ENCODE peak calls at places on chromosomes 7 and 10, in nine cellular contexts. One of them, this sample, is unnamed.

GRCh38 chr10:101073631-101074030 is 11.8 kb downstream of the KAZALD1 start:
- DNase-seq in T-helper 2 cell: no peak
- DNase-seq in BJ: no peak
- DNase-seq in activated CD4-positive, alpha-beta T cell treated with anti-CD3 and anti-CD28 coated beads, Interleukin-2, amount 50 U/mL, for 4 hours: no peak
- DNase-seq in ascending aorta: no peak
- DNase-seq in pancreas: no peak
- DNase-seq in NCI-H1048: no peak
- DNase-seq in cardiac fibroblast: no peak
- DNase-seq in hippocampal formation: no peak
- DNase-seq in this sample: no peak

GRCh38 chr7:26657139-26657753 is 207.1 kb downstream of the SKAP2 start:
- DNase-seq in ascending aorta: no peak
- DNase-seq in BJ: no peak
- DNase-seq in pancreas: no peak
- DNase-seq in T-helper 2 cell: no peak
- DNase-seq in hippocampal formation: no peak
- DNase-seq in activated CD4-positive, alpha-beta T cell treated with anti-CD3 and anti-CD28 coated beads, Interleukin-2, amount 50 U/mL, for 4 hours: no peak
- DNase-seq in NCI-H1048: no peak
- DNase-seq in cardiac fibroblast: no peak
- DNase-seq in this sample: no peak

GRCh38 chr10:21260060-21260792 is 265.3 kb downstream of the SKIDA1 start:
- DNase-seq in hippocampal formation: no peak
- DNase-seq in BJ: no peak
- DNase-seq in cardiac fibroblast: peak; percentile 46
- DNase-seq in NCI-H1048: no peak
- DNase-seq in activated CD4-positive, alpha-beta T cell treated with anti-CD3 and anti-CD28 coated beads, Interleukin-2, amount 50 U/mL, for 4 hours: no peak
- DNase-seq in pancreas: no peak
- DNase-seq in ascending aorta: no peak
- DNase-seq in T-helper 2 cell: no peak
- DNase-seq in this sample: no peak

GRCh38 chr7:70568674-70569334 is 563.1 kb upstream of the GALNT17 start:
- DNase-seq in T-helper 2 cell: no peak
- DNase-seq in activated CD4-positive, alpha-beta T cell treated with anti-CD3 and anti-CD28 coated beads, Interleukin-2, amount 50 U/mL, for 4 hours: no peak
- DNase-seq in BJ: no peak
- DNase-seq in hippocampal formation: no peak
- DNase-seq in ascending aorta: no peak
- DNase-seq in pancreas: peak; percentile 54
- DNase-seq in cardiac fibroblast: peak; percentile 6
- DNase-seq in NCI-H1048: no peak
- DNase-seq in this sample: peak; percentile 45

GRCh38 chr10:63935705-63936104 is 414.5 kb downstream of the REEP3 start:
- DNase-seq in hippocampal formation: no peak
- DNase-seq in pancreas: no peak
- DNase-seq in cardiac fibroblast: peak; percentile 3
- DNase-seq in activated CD4-positive, alpha-beta T cell treated with anti-CD3 and anti-CD28 coated beads, Interleukin-2, amount 50 U/mL, for 4 hours: no peak
- DNase-seq in NCI-H1048: no peak
- DNase-seq in T-helper 2 cell: no peak
- DNase-seq in ascending aorta: no peak
- DNase-seq in BJ: no peak
- DNase-seq in this sample: no peak

GRCh38 chr7:44258423-44258760 is 57.6 kb downstream of the YKT6 start:
- DNase-seq in BJ: no peak
- DNase-seq in T-helper 2 cell: no peak
- DNase-seq in NCI-H1048: no peak
- DNase-seq in cardiac fibroblast: no peak
- DNase-seq in pancreas: no peak
- DNase-seq in activated CD4-positive, alpha-beta T cell treated with anti-CD3 and anti-CD28 coated beads, Interleukin-2, amount 50 U/mL, for 4 hours: no peak
- DNase-seq in hippocampal formation: no peak
- DNase-seq in ascending aorta: no peak
- DNase-seq in this sample: no peak

GRCh38 chr10:11646450-11646849 is 35.0 kb upstream of the USP6NL start:
- DNase-seq in T-helper 2 cell: no peak
- DNase-seq in ascending aorta: no peak
- DNase-seq in BJ: no peak
- DNase-seq in pancreas: no peak
- DNase-seq in hippocampal formation: no peak
- DNase-seq in NCI-H1048: no peak
- DNase-seq in cardiac fibroblast: no peak
- DNase-seq in activated CD4-positive, alpha-beta T cell treated with anti-CD3 and anti-CD28 coated beads, Interleukin-2, amount 50 U/mL, for 4 hours: no peak
- DNase-seq in this sample: no peak

GRCh38 chr10:110802090-110802489 is 69.6 kb upstream of the PDCD4 start:
- DNase-seq in ascending aorta: no peak
- DNase-seq in hippocampal formation: no peak
- DNase-seq in T-helper 2 cell: no peak
- DNase-seq in pancreas: no peak
- DNase-seq in BJ: no peak
- DNase-seq in activated CD4-positive, alpha-beta T cell treated with anti-CD3 and anti-CD28 coated beads, Interleukin-2, amount 50 U/mL, for 4 hours: no peak
- DNase-seq in NCI-H1048: no peak
- DNase-seq in cardiac fibroblast: peak; percentile 78
- DNase-seq in this sample: no peak

GRCh38 chr10:22560391-22561239 is 153.8 kb downstream of the PIP4K2A start:
- DNase-seq in ascending aorta: no peak
- DNase-seq in activated CD4-positive, alpha-beta T cell treated with anti-CD3 and anti-CD28 coated beads, Interleukin-2, amount 50 U/mL, for 4 hours: no peak
- DNase-seq in hippocampal formation: no peak
- DNase-seq in pancreas: no peak
- DNase-seq in cardiac fibroblast: no peak
- DNase-seq in T-helper 2 cell: no peak
- DNase-seq in NCI-H1048: no peak
- DNase-seq in BJ: no peak
- DNase-seq in this sample: no peak

GRCh38 chr7:1668932-1669485 is 1.1 kb upstream of the ELFN1 start:
- DNase-seq in NCI-H1048: no peak
- DNase-seq in BJ: no peak
- DNase-seq in T-helper 2 cell: no peak
- DNase-seq in cardiac fibroblast: no peak
- DNase-seq in hippocampal formation: no peak
- DNase-seq in activated CD4-positive, alpha-beta T cell treated with anti-CD3 and anti-CD28 coated beads, Interleukin-2, amount 50 U/mL, for 4 hours: no peak
- DNase-seq in pancreas: no peak
- DNase-seq in ascending aorta: no peak
- DNase-seq in this sample: no peak

GRCh38 chr10:108911814-108912541 is 1011.3 kb downstream of the XPNPEP1 start:
- DNase-seq in BJ: no peak
- DNase-seq in NCI-H1048: no peak
- DNase-seq in hippocampal formation: peak; percentile 21
- DNase-seq in cardiac fibroblast: peak; percentile 37
- DNase-seq in activated CD4-positive, alpha-beta T cell treated with anti-CD3 and anti-CD28 coated beads, Interleukin-2, amount 50 U/mL, for 4 hours: no peak
- DNase-seq in ascending aorta: no peak
- DNase-seq in pancreas: peak; percentile 52
- DNase-seq in T-helper 2 cell: no peak
- DNase-seq in this sample: no peak

GRCh38 chr10:132376394-132376851 is 20.6 kb upstream of the PWWP2B start:
- DNase-seq in BJ: no peak
- DNase-seq in hippocampal formation: no peak
- DNase-seq in T-helper 2 cell: no peak
- DNase-seq in NCI-H1048: no peak
- DNase-seq in activated CD4-positive, alpha-beta T cell treated with anti-CD3 and anti-CD28 coated beads, Interleukin-2, amount 50 U/mL, for 4 hours: no peak
- DNase-seq in ascending aorta: no peak
- DNase-seq in pancreas: no peak
- DNase-seq in cardiac fibroblast: no peak
- DNase-seq in this sample: no peak

GRCh38 chr7:144784943-144785342 is 50.9 kb downstream of the TPK1 start:
- DNase-seq in BJ: no peak
- DNase-seq in ascending aorta: no peak
- DNase-seq in T-helper 2 cell: no peak
- DNase-seq in activated CD4-positive, alpha-beta T cell treated with anti-CD3 and anti-CD28 coated beads, Interleukin-2, amount 50 U/mL, for 4 hours: no peak
- DNase-seq in cardiac fibroblast: peak; percentile 59
- DNase-seq in pancreas: no peak
- DNase-seq in hippocampal formation: no peak
- DNase-seq in NCI-H1048: no peak
- DNase-seq in this sample: no peak

GRCh38 chr10:35046074-35046473 is 44.1 kb downstream of the CUL2 start:
- DNase-seq in activated CD4-positive, alpha-beta T cell treated with anti-CD3 and anti-CD28 coated beads, Interleukin-2, amount 50 U/mL, for 4 hours: no peak
- DNase-seq in BJ: no peak
- DNase-seq in NCI-H1048: no peak
- DNase-seq in T-helper 2 cell: peak; percentile 41
- DNase-seq in hippocampal formation: no peak
- DNase-seq in pancreas: no peak
- DNase-seq in ascending aorta: no peak
- DNase-seq in cardiac fibroblast: no peak
- DNase-seq in this sample: no peak

GRCh38 chr7:1210321-1210978 is 22.2 kb upstream of the UNCX start:
- DNase-seq in NCI-H1048: no peak
- DNase-seq in ascending aorta: no peak
- DNase-seq in pancreas: no peak
- DNase-seq in hippocampal formation: no peak
- DNase-seq in cardiac fibroblast: peak; percentile 23
- DNase-seq in activated CD4-positive, alpha-beta T cell treated with anti-CD3 and anti-CD28 coated beads, Interleukin-2, amount 50 U/mL, for 4 hours: no peak
- DNase-seq in BJ: no peak
- DNase-seq in T-helper 2 cell: no peak
- DNase-seq in this sample: no peak

GRCh38 chr10:123083811-123084210 is 52.0 kb upstream of the HMX3 start:
- DNase-seq in cardiac fibroblast: no peak
- DNase-seq in ascending aorta: no peak
- DNase-seq in BJ: no peak
- DNase-seq in T-helper 2 cell: no peak
- DNase-seq in pancreas: no peak
- DNase-seq in NCI-H1048: no peak
- DNase-seq in activated CD4-positive, alpha-beta T cell treated with anti-CD3 and anti-CD28 coated beads, Interleukin-2, amount 50 U/mL, for 4 hours: no peak
- DNase-seq in hippocampal formation: no peak
- DNase-seq in this sample: no peak

GRCh38 chr7:22296916-22297315 is 60.0 kb downstream of the RAPGEF5 start:
- DNase-seq in cardiac fibroblast: no peak
- DNase-seq in activated CD4-positive, alpha-beta T cell treated with anti-CD3 and anti-CD28 coated beads, Interleukin-2, amount 50 U/mL, for 4 hours: no peak
- DNase-seq in BJ: no peak
- DNase-seq in T-helper 2 cell: no peak
- DNase-seq in ascending aorta: no peak
- DNase-seq in NCI-H1048: no peak
- DNase-seq in hippocampal formation: no peak
- DNase-seq in pancreas: no peak
- DNase-seq in this sample: no peak

GRCh38 chr7:31648288-31648687 is 38.7 kb upstream of the PPP1R17 start:
- DNase-seq in cardiac fibroblast: peak; percentile 11
- DNase-seq in ascending aorta: no peak
- DNase-seq in activated CD4-positive, alpha-beta T cell treated with anti-CD3 and anti-CD28 coated beads, Interleukin-2, amount 50 U/mL, for 4 hours: no peak
- DNase-seq in BJ: no peak
- DNase-seq in pancreas: no peak
- DNase-seq in hippocampal formation: no peak
- DNase-seq in T-helper 2 cell: no peak
- DNase-seq in NCI-H1048: no peak
- DNase-seq in this sample: peak; percentile 49

GRCh38 chr10:4316166-4316810 is 509.7 kb upstream of the AKR1E2 start:
- DNase-seq in BJ: peak; percentile 32
- DNase-seq in cardiac fibroblast: peak; percentile 84
- DNase-seq in activated CD4-positive, alpha-beta T cell treated with anti-CD3 and anti-CD28 coated beads, Interleukin-2, amount 50 U/mL, for 4 hours: no peak
- DNase-seq in NCI-H1048: no peak
- DNase-seq in ascending aorta: peak; percentile 30
- DNase-seq in T-helper 2 cell: no peak
- DNase-seq in hippocampal formation: no peak
- DNase-seq in pancreas: no peak
- DNase-seq in this sample: no peak

GRCh38 chr10:117431160-117431559 is 55.9 kb upstream of the PDZD8 start:
- DNase-seq in activated CD4-positive, alpha-beta T cell treated with anti-CD3 and anti-CD28 coated beads, Interleukin-2, amount 50 U/mL, for 4 hours: no peak
- DNase-seq in T-helper 2 cell: no peak
- DNase-seq in cardiac fibroblast: no peak
- DNase-seq in ascending aorta: no peak
- DNase-seq in pancreas: no peak
- DNase-seq in NCI-H1048: no peak
- DNase-seq in hippocampal formation: no peak
- DNase-seq in BJ: no peak
- DNase-seq in this sample: peak; percentile 32

GRCh38 chr7:31251441-31251840 is 89.1 kb downstream of the NEUROD6 start:
- DNase-seq in pancreas: no peak
- DNase-seq in ascending aorta: no peak
- DNase-seq in BJ: no peak
- DNase-seq in T-helper 2 cell: no peak
- DNase-seq in cardiac fibroblast: no peak
- DNase-seq in hippocampal formation: no peak
- DNase-seq in activated CD4-positive, alpha-beta T cell treated with anti-CD3 and anti-CD28 coated beads, Interleukin-2, amount 50 U/mL, for 4 hours: no peak
- DNase-seq in NCI-H1048: no peak
- DNase-seq in this sample: no peak

GRCh38 chr10:99329238-99329890 is at the start of gene CNNM1:
- DNase-seq in hippocampal formation: peak; percentile 12
- DNase-seq in cardiac fibroblast: peak; percentile 19
- DNase-seq in pancreas: peak; percentile 33
- DNase-seq in ascending aorta: no peak
- DNase-seq in activated CD4-positive, alpha-beta T cell treated with anti-CD3 and anti-CD28 coated beads, Interleukin-2, amount 50 U/mL, for 4 hours: no peak
- DNase-seq in BJ: no peak
- DNase-seq in T-helper 2 cell: peak; percentile 45
- DNase-seq in NCI-H1048: no peak
- DNase-seq in this sample: no peak

GRCh38 chr10:72068126-72068765 is 20.1 kb downstream of the SPOCK2 start:
- DNase-seq in BJ: no peak
- DNase-seq in NCI-H1048: no peak
- DNase-seq in activated CD4-positive, alpha-beta T cell treated with anti-CD3 and anti-CD28 coated beads, Interleukin-2, amount 50 U/mL, for 4 hours: no peak
- DNase-seq in pancreas: no peak
- DNase-seq in cardiac fibroblast: no peak
- DNase-seq in T-helper 2 cell: no peak
- DNase-seq in hippocampal formation: no peak
- DNase-seq in ascending aorta: no peak
- DNase-seq in this sample: no peak

GRCh38 chr7:115953554-115954248 is 76.9 kb downstream of the TFEC start:
- DNase-seq in cardiac fibroblast: no peak
- DNase-seq in ascending aorta: no peak
- DNase-seq in T-helper 2 cell: no peak
- DNase-seq in hippocampal formation: no peak
- DNase-seq in BJ: no peak
- DNase-seq in NCI-H1048: no peak
- DNase-seq in activated CD4-positive, alpha-beta T cell treated with anti-CD3 and anti-CD28 coated beads, Interleukin-2, amount 50 U/mL, for 4 hours: no peak
- DNase-seq in pancreas: no peak
- DNase-seq in this sample: no peak

GRCh38 chr10:5453749-5454489 is 41.6 kb downstream of the NET1 start:
- DNase-seq in T-helper 2 cell: no peak
- DNase-seq in NCI-H1048: no peak
- DNase-seq in cardiac fibroblast: no peak
- DNase-seq in activated CD4-positive, alpha-beta T cell treated with anti-CD3 and anti-CD28 coated beads, Interleukin-2, amount 50 U/mL, for 4 hours: no peak
- DNase-seq in ascending aorta: no peak
- DNase-seq in pancreas: no peak
- DNase-seq in hippocampal formation: no peak
- DNase-seq in BJ: no peak
- DNase-seq in this sample: no peak

GRCh38 chr7:49172639-49173038 is 248.3 kb downstream of the CDC14C start:
- DNase-seq in cardiac fibroblast: no peak
- DNase-seq in pancreas: no peak
- DNase-seq in T-helper 2 cell: no peak
- DNase-seq in activated CD4-positive, alpha-beta T cell treated with anti-CD3 and anti-CD28 coated beads, Interleukin-2, amount 50 U/mL, for 4 hours: no peak
- DNase-seq in NCI-H1048: no peak
- DNase-seq in BJ: no peak
- DNase-seq in ascending aorta: no peak
- DNase-seq in hippocampal formation: no peak
- DNase-seq in this sample: no peak

GRCh38 chr7:94763268-94763667 is 107.3 kb upstream of the SGCE start:
- DNase-seq in pancreas: no peak
- DNase-seq in hippocampal formation: no peak
- DNase-seq in T-helper 2 cell: no peak
- DNase-seq in ascending aorta: no peak
- DNase-seq in NCI-H1048: no peak
- DNase-seq in cardiac fibroblast: peak; percentile 33
- DNase-seq in BJ: no peak
- DNase-seq in activated CD4-positive, alpha-beta T cell treated with anti-CD3 and anti-CD28 coated beads, Interleukin-2, amount 50 U/mL, for 4 hours: no peak
- DNase-seq in this sample: no peak

GRCh38 chr7:65390588-65390987 is 16.9 kb downstream of the ZNF92 start:
- DNase-seq in NCI-H1048: no peak
- DNase-seq in ascending aorta: no peak
- DNase-seq in hippocampal formation: no peak
- DNase-seq in activated CD4-positive, alpha-beta T cell treated with anti-CD3 and anti-CD28 coated beads, Interleukin-2, amount 50 U/mL, for 4 hours: no peak
- DNase-seq in pancreas: no peak
- DNase-seq in cardiac fibroblast: no peak
- DNase-seq in T-helper 2 cell: no peak
- DNase-seq in BJ: no peak
- DNase-seq in this sample: no peak